ENCODE peak calls at places on chromosomes 2 and 18, in seven cellular contexts. Z, F, P, X, M, C and D are unnamed samples. For H3K36me3, the result is how much of the 10 kb centered on the place peaks cover.

GRCh38 chr2:229445013-229445412 is 173.9 kb upstream of the PID1 start:
- DNase-seq in P (peak), X (peak), Z (peak), C (no peak), M (peak), F (peak), D (peak)

GRCh38 chr2:113186421-113186820 is 12.7 kb downstream of the PSD4 start:
- DNase-seq in M (no peak), C (no peak), Z (no peak), P (no peak), F (no peak), X (no peak), D (no peak)

GRCh38 chr2:88521445-88522070 is 69.1 kb upstream of the FOXI3 start:
- DNase-seq in Z (no peak), P (no peak), X (no peak), F (no peak), C (no peak), M (no peak), D (peak)

GRCh38 chr2:126686286-126686685 is 30.3 kb downstream of the GYPC start:
- DNase-seq in P (no peak), F (no peak), X (no peak), C (no peak), M (no peak), Z (no peak), D (no peak)

GRCh38 chr2:156933580-156934225 is 323.8 kb upstream of the GALNT5 start:
- DNase-seq in M (no peak), P (no peak), C (no peak), Z (no peak), F (no peak), X (no peak), D (no peak)

GRCh38 chr2:168632733-168633132 is 169.7 kb upstream of the NOSTRIN start:
- DNase-seq in F (peak), X (no peak), C (no peak), P (peak), M (peak), Z (no peak), D (no peak)

GRCh38 chr18:69567813-69568488 is 167.3 kb downstream of the DOK6 start:
- DNase-seq in X (no peak), M (no peak), P (no peak), F (no peak), Z (no peak), C (no peak), D (no peak)

GRCh38 chr18:58640891-58641610 is 12.2 kb upstream of the ALPK2 start:
- DNase-seq in C (no peak), X (no peak), M (no peak), F (no peak), P (no peak), Z (no peak), D (no peak)

GRCh38 chr2:88350262-88350640 is 102.2 kb downstream of the FOXI3 start:
- DNase-seq in X (no peak), C (no peak), F (no peak), M (no peak), Z (no peak), P (no peak), D (no peak)

GRCh38 chr18:59715966-59716369 is 18.7 kb upstream of the CCBE1 start:
- DNase-seq in C (no peak), M (peak), P (peak), Z (no peak), F (peak), X (no peak), D (peak)

GRCh38 chr2:187658952-187659525 is 104.8 kb upstream of the TFPI start:
- DNase-seq in Z (no peak), C (no peak), M (peak), F (peak), X (no peak), P (peak), D (peak)

GRCh38 chr2:205439621-205440020 is 242.7 kb upstream of the NRP2 start:
- DNase-seq in M (no peak), X (no peak), C (no peak), P (no peak), Z (no peak), F (no peak), D (no peak)

GRCh38 chr2:175786705-175787104 is 215.4 kb downstream of the LNPK start:
- DNase-seq in C (no peak), X (no peak), F (no peak), P (no peak), Z (no peak), M (no peak), D (no peak)

GRCh38 chr2:6233932-6234331 is 541.7 kb downstream of the SOX11 start:
- DNase-seq in C (no peak), X (no peak), P (no peak), M (no peak), F (no peak), Z (no peak), D (no peak)

GRCh38 chr2:36573165-36573564 is 24.8 kb downstream of the FEZ2 start:
- DNase-seq in X (no peak), C (no peak), Z (no peak), M (no peak), P (no peak), F (no peak), D (no peak)

GRCh38 chr2:36574560-36574959 is 23.4 kb downstream of the FEZ2 start:
- DNase-seq in C (no peak), Z (no peak), P (no peak), M (no peak), F (no peak), X (no peak), D (no peak)

GRCh38 chr2:36570416-36570815 is 27.6 kb downstream of the FEZ2 start:
- DNase-seq in M (peak), C (no peak), X (no peak), F (peak), P (no peak), Z (no peak), D (no peak)

GRCh38 chr2:36572752-36573125 is 25.2 kb downstream of the FEZ2 start:
- DNase-seq in F (no peak), P (no peak), Z (no peak), M (no peak), X (no peak), C (no peak), D (no peak)

GRCh38 chr2:36572054-36572751 is 25.8 kb downstream of the FEZ2 start:
- DNase-seq in P (no peak), C (no peak), F (no peak), Z (no peak), M (no peak), X (no peak), D (no peak)
- H3K36me3 ChIP-seq in P (under half), C (under half), F (under half), Z (under half), M (under half), X (under half), D (under half)

DNA sequence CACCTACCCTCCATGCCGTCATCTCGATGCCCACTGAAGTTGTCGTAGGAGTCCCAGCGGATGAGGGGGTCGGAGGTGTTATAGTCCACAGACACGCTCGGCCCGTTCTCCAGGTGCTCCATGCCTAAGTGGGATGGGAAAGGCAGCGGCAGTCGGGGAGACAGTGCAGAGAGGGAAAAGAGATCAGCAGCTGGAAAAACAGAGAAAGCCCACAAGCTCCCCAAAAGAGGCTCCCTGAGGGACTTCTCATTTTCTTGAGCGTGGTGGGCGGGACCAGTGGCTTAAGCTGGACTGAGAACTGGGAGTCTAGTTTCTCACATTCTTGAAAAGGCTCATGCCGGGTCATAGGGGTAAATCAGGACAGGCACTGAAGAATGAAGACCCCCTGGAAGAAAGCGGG is 121.9 kb downstream of the TNS1 start:
- DNase-seq in X (no peak), Z (no peak), M (no peak), C (no peak), P (no peak), F (no peak), D (no peak)
- H3K4me3 ChIP-seq in X (no peak), Z (no peak), M (no peak), C (no peak), P (no peak), F (no peak), D (no peak)

GRCh38 chr2:241134711-241135110 is 14.6 kb downstream of the PASK start:
- DNase-seq in X (no peak), C (no peak), Z (no peak), P (no peak), M (no peak), F (no peak), D (no peak)
- H3K36me3 ChIP-seq in X (under half), C (under half), Z (under half), P (under half), M (under half), F (under half), D (under half)

GRCh38 chr18:77103181-77103875 is 29.3 kb downstream of the MBP start:
- DNase-seq in X (no peak), C (no peak), M (peak), P (peak), Z (no peak), F (peak), D (no peak)
- H3K4me3 ChIP-seq in X (no peak), C (no peak), M (no peak), P (no peak), Z (no peak), F (no peak), D (no peak)

GRCh38 chr2:152571035-152571766 is 146.1 kb downstream of the PRPF40A start:
- DNase-seq in C (no peak), P (no peak), X (no peak), Z (no peak), M (no peak), F (peak), D (no peak)
- H3K36me3 ChIP-seq in C (under half), P (under half), X (under half), Z (under half), M (under half), F (under half), D (under half)

GRCh38 chr2:43708891-43709290 is 32.7 kb upstream of the C1GALT1C1L start:
- DNase-seq in F (peak), Z (no peak), X (no peak), C (no peak), P (no peak), M (peak), D (no peak)
- H3K4me3 ChIP-seq in F (no peak), Z (no peak), X (no peak), C (no peak), P (no peak), M (no peak), D (no peak)

GRCh38 chr2:32436150-32436549 is 79.3 kb downstream of the BIRC6 start:
- DNase-seq in Z (no peak), F (peak), M (peak), C (no peak), X (no peak), P (no peak), D (no peak)
- H3K36me3 ChIP-seq in Z (half or more), F (under half), M (under half), C (under half), X (under half), P (under half), D (half or more)

DNA sequence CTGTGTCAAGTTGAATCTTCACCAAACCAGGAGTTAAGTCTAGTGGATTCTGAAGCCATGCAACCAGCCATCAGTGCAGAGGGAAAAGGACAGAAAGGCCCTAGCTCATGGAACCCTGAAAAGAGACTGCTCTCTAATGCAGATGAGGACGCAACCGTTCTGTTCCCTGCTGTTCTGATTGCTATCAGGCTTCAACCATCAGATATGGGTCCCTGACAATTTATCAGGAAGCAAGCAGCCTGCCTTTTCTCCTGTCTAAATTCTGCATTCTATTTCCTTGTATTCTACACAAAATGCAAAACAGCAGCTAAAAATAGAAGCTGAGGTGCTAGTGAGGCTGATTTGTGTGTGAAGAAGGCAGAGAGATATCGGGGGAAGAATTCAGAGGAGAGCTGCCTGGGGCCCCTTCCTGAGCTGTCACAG is 68.4 kb upstream of the RTN4 start:
- DNase-seq in Z (no peak), P (no peak), X (no peak), M (no peak), C (no peak), F (no peak), D (no peak)
- H3K4me3 ChIP-seq in Z (no peak), P (no peak), X (no peak), M (no peak), C (no peak), F (no peak), D (no peak)

GRCh38 chr2:135773917-135774316 is 32.3 kb downstream of the UBXN4 start:
- DNase-seq in Z (no peak), F (peak), C (no peak), M (peak), P (peak), X (no peak), D (no peak)
- H3K36me3 ChIP-seq in Z (half or more), F (half or more), C (under half), M (under half), P (under half), X (under half), D (half or more)